ENCODE peak calls at places on chromosomes 5 and 9, in four cellular contexts. One of them, this sample, is unnamed.

GRCh38 chr5:60594715-60595114 is 105.3 kb downstream of the DEPDC1B start:
- DNase-seq in colonic mucosa: no peak
- DNase-seq in stomach: no peak
- DNase-seq in testis: no peak
- DNase-seq in this sample: no peak

GRCh38 chr5:112820246-112820645 is 40.8 kb upstream of the SRP19 start:
- DNase-seq in colonic mucosa: no peak
- DNase-seq in stomach: no peak
- DNase-seq in testis: no peak
- DNase-seq in this sample: no peak

GRCh38 chr5:74149395-74149794 is 491.1 kb downstream of the ENC1 start:
- DNase-seq in colonic mucosa: no peak
- DNase-seq in stomach: peak; percentile 85
- DNase-seq in testis: peak; percentile 23
- DNase-seq in this sample: no peak

GRCh38 chr5:61610262-61611024 is 278.4 kb downstream of the ZSWIM6 start:
- DNase-seq in colonic mucosa: no peak
- DNase-seq in stomach: no peak
- DNase-seq in testis: no peak
- DNase-seq in this sample: no peak

GRCh38 chr5:29002481-29002880 is 1964.1 kb upstream of the CDH9 start:
- DNase-seq in colonic mucosa: no peak
- DNase-seq in stomach: no peak
- DNase-seq in testis: no peak
- DNase-seq in this sample: no peak

GRCh38 chr5:50553560-50553984 is 112.5 kb upstream of the EMB start:
- DNase-seq in colonic mucosa: no peak
- DNase-seq in stomach: no peak
- DNase-seq in testis: no peak
- DNase-seq in this sample: no peak

GRCh38 chr9:116264361-116264760 is 110.8 kb downstream of the PAPPA start:
- DNase-seq in colonic mucosa: no peak
- DNase-seq in stomach: no peak
- DNase-seq in testis: no peak
- DNase-seq in this sample: no peak

GRCh38 chr9:133238851-133239532 is 29.9 kb upstream of the OBP2B start:
- DNase-seq in colonic mucosa: peak; percentile 88
- DNase-seq in stomach: peak; percentile 74
- DNase-seq in testis: peak; percentile 82
- DNase-seq in this sample: peak; percentile 85

GRCh38 chr5:31824886-31825774 is 186.2 kb downstream of the PDZD2 start:
- DNase-seq in colonic mucosa: peak; percentile 34
- DNase-seq in stomach: peak; percentile 50
- DNase-seq in testis: peak; percentile 73
- DNase-seq in this sample: peak; percentile 39

DNA sequence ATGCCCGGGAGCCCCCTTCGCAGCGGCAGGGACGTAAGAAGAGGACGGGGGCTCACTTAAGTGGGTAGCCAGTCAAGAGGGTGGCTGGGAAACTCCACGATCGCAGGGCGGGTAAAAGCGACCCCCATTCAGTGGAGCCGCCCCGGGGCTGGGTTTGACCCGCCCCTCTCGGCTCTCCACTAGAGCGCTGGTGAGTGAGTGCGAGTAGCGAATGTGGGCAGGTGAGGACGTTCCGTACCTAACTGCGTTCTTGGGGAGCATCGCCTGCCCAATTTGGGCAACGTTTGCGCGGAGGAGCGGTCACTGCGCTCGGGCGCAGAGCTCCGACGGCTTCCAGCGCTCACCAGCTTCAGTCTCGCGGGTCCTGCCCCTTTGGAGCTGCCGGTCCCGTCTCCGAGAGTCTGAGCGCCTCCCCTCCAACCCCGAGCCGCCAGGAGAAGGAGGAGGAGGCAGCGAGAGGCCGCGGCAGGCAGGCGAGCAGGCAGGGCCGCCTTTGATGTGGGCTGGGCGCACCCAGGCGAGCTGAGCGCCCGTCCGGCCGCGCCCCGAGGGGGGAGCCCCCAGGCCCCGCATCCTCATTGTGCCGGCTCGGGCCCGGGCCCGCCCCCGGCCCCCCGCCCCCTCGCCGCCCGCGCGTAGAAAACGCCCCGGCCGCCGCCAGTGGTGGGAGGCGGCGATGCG is at the start of gene FGF18:
- DNase-seq in colonic mucosa: peak; percentile 47
- DNase-seq in stomach: peak; percentile 44
- DNase-seq in testis: peak; percentile 32
- DNase-seq in this sample: peak; percentile 81
- TF ChIP-seq CTCF in colonic mucosa: peak; percentile 1
- TF ChIP-seq CTCF in stomach: no peak
- TF ChIP-seq CTCF in testis: no peak
- TF ChIP-seq CTCF in this sample: no peak

DNA sequence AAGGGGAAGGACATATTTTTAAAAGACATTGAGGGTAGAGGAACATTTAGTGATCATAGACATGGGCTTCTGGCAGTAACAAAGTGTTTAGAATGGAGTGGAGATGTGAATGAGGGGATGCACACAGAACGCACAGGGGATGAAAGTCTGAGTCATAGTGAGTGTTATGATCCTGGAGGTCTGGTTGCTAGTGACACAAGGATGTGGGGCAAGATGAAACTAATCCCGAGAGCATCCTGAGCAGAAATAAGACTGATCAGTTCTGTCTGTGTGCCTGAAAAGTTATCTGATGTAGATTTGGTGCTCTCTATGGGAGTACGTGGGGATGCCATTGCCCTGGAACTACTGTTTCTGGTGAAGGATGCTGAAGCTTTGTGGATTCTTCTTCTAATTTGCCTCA is 141.1 kb downstream of the CHSY3 start:
- DNase-seq in colonic mucosa: no peak
- DNase-seq in stomach: no peak
- DNase-seq in testis: no peak
- DNase-seq in this sample: no peak
- TF ChIP-seq CTCF in colonic mucosa: no peak
- TF ChIP-seq CTCF in stomach: no peak
- TF ChIP-seq CTCF in testis: no peak
- TF ChIP-seq CTCF in this sample: no peak

GRCh38 chr9:120336021-120336752 is 243.8 kb downstream of the CDK5RAP2 start:
- DNase-seq in colonic mucosa: no peak
- DNase-seq in stomach: peak; percentile 42
- DNase-seq in testis: no peak
- DNase-seq in this sample: no peak

GRCh38 chr9:120343416-120343815 is 236.6 kb downstream of the CDK5RAP2 start:
- DNase-seq in colonic mucosa: no peak
- DNase-seq in stomach: no peak
- DNase-seq in testis: no peak
- DNase-seq in this sample: no peak

GRCh38 chr9:120336753-120337090 is 243.2 kb downstream of the CDK5RAP2 start:
- DNase-seq in colonic mucosa: no peak
- DNase-seq in stomach: no peak
- DNase-seq in testis: no peak
- DNase-seq in this sample: no peak

GRCh38 chr9:120337131-120337530 is 242.8 kb downstream of the CDK5RAP2 start:
- DNase-seq in colonic mucosa: no peak
- DNase-seq in stomach: no peak
- DNase-seq in testis: no peak
- DNase-seq in this sample: no peak

DNA sequence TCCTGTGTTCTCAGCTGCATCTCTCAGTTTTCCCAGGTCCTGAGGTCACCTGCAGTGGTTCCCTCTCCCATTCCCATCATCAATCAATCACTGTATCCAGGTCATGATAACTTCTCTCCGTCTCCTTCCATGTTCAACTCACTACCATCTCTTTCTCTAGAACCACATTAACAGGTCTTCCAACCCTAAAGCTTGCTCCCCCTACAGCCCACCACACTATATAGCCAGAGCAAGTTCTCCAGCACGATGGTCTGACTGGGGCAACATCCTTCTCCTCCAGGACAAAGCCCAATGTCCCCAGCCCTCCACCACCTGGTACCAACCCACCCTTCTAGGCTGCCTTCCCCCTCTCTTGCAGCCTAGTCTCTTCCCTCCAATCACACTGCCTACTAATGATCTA is 241.6 kb downstream of the CDK5RAP2 start:
- DNase-seq in colonic mucosa: no peak
- DNase-seq in stomach: no peak
- DNase-seq in testis: no peak
- DNase-seq in this sample: no peak
- TF ChIP-seq CTCF in colonic mucosa: no peak
- TF ChIP-seq CTCF in stomach: no peak
- TF ChIP-seq CTCF in testis: no peak
- TF ChIP-seq CTCF in this sample: no peak

GRCh38 chr5:127447822-127448221 is 69.6 kb upstream of the PRRC1 start:
- DNase-seq in colonic mucosa: no peak
- DNase-seq in stomach: no peak
- DNase-seq in testis: no peak
- DNase-seq in this sample: no peak

GRCh38 chr5:127440831-127441230 is 76.6 kb upstream of the PRRC1 start:
- DNase-seq in colonic mucosa: no peak
- DNase-seq in stomach: no peak
- DNase-seq in testis: no peak
- DNase-seq in this sample: no peak

GRCh38 chr5:127439544-127440096 is 77.8 kb upstream of the PRRC1 start:
- DNase-seq in colonic mucosa: no peak
- DNase-seq in stomach: no peak
- DNase-seq in testis: no peak
- DNase-seq in this sample: no peak

GRCh38 chr5:127446626-127447025 is 70.8 kb upstream of the PRRC1 start:
- DNase-seq in colonic mucosa: no peak
- DNase-seq in stomach: no peak
- DNase-seq in testis: no peak
- DNase-seq in this sample: no peak

GRCh38 chr5:127442085-127442484 is 75.4 kb upstream of the PRRC1 start:
- DNase-seq in colonic mucosa: no peak
- DNase-seq in stomach: no peak
- DNase-seq in testis: no peak
- DNase-seq in this sample: peak; percentile 21
- TF ChIP-seq CTCF in colonic mucosa: no peak
- TF ChIP-seq CTCF in stomach: no peak
- TF ChIP-seq CTCF in testis: peak; percentile 9
- TF ChIP-seq CTCF in this sample: no peak